ENCODE peak calls at places on chromosomes 11 and 22, in ten cellular contexts. O is KG1; X is NCI-H748 treated with DMSO at 0.1 percent for 48 hours; R is right lobe of liver; K is mucosa of gallbladder; H is anterior cingulate cortex; S is progenitor cell of endocrine pancreas; N is stimulated activated effector memory CD8-positive, alpha-beta T cell treated with anti-CD3 and anti-CD28 coated beads, Interleukin-12 subunit alpha, Interleukin-12 subunit beta, amount 100 ng/mL, for 72 hours; C is adipocyte; L is CD4-positive, alpha-beta T cell. Z is an unnamed sample.
A peak's percentile ranks its signal among the peaks of the same experiment; 100 is the strongest.

GRCh38 chr22:24494535-24495364 is at the start of gene UPB1:
- DNase-seq in L (no peak), N (no peak), X (no peak), K (no peak), R (peak; percentile 99), S (no peak), O (no peak), H (no peak), C (no peak), Z (no peak)

GRCh38 chr11:16778286-16778685 is 39.8 kb downstream of the C11orf58 start:
- DNase-seq in L (no peak), O (no peak), H (no peak), N (no peak), R (no peak), S (no peak), K (no peak), C (no peak), X (no peak), Z (no peak)

GRCh38 chr11:45930031-45930794 is 7.8 kb downstream of the LARGE2 start:
- DNase-seq in X (peak; percentile 56), S (no peak), O (no peak), N (no peak), R (peak; percentile 60), L (peak; percentile 35), K (peak; percentile 35), C (no peak), H (no peak), Z (no peak)

GRCh38 chr11:92180226-92180625 is 44.4 kb upstream of the FAT3 start:
- DNase-seq in R (no peak), L (no peak), O (no peak), X (no peak), H (no peak), S (no peak), K (no peak), C (no peak), N (no peak), Z (no peak)

GRCh38 chr11:114479331-114479730 is 40.1 kb downstream of the REXO2 start:
- DNase-seq in R (no peak), N (no peak), H (no peak), L (no peak), K (no peak), X (no peak), S (no peak), C (no peak), O (no peak), Z (no peak)

GRCh38 chr22:20745177-20745576 is 28.7 kb upstream of the SERPIND1 start:
- DNase-seq in H (no peak), L (no peak), C (no peak), K (no peak), S (no peak), O (no peak), N (no peak), X (no peak), R (peak; percentile 15), Z (no peak)

GRCh38 chr22:37186228-37186996 is 1.6 kb downstream of the C1QTNF6 start:
- DNase-seq in C (peak; percentile 64), O (no peak), H (no peak), L (no peak), R (peak; percentile 42), X (no peak), S (no peak), K (no peak), N (peak; percentile 83), Z (no peak)

GRCh38 chr22:37218771-37219411 is 6.6 kb upstream of the SSTR3 start:
- DNase-seq in O (no peak), L (peak; percentile 73), R (no peak), S (no peak), X (no peak), H (no peak), C (no peak), N (no peak), K (no peak), Z (no peak)

GRCh38 chr11:61567286-61568061 is 13.4 kb downstream of the SYT7 start:
- DNase-seq in C (peak; percentile 84), N (peak; percentile 79), S (peak; percentile 90), K (peak; percentile 82), R (peak; percentile 77), O (peak; percentile 88), L (peak; percentile 63), X (no peak), H (peak; percentile 10), Z (peak; percentile 91)

GRCh38 chr11:29260939-29261705 is 755.7 kb downstream of the KCNA4 start:
- DNase-seq in O (no peak), C (no peak), L (no peak), S (no peak), H (no peak), X (no peak), N (no peak), K (peak; percentile 25), R (no peak), Z (no peak)

GRCh38 chr11:96199563-96200025 is 143.4 kb downstream of the MAML2 start:
- DNase-seq in H (no peak), K (peak; percentile 52), S (no peak), R (no peak), X (no peak), C (peak; percentile 33), L (peak; percentile 29), O (no peak), N (peak; percentile 72), Z (no peak)

GRCh38 chr11:31761636-31762035 is 49.5 kb downstream of the PAX6 start:
- DNase-seq in R (no peak), H (no peak), N (no peak), S (no peak), O (no peak), K (no peak), C (no peak), X (no peak), L (no peak), Z (no peak)

GRCh38 chr11:67445515-67445914 is 2.2 kb upstream of the CORO1B start:
- DNase-seq in K (no peak), X (no peak), S (no peak), L (no peak), O (no peak), R (no peak), N (no peak), H (no peak), C (no peak), Z (no peak)

GRCh38 chr11:14542384-14542783 is 22.2 kb upstream of the PSMA1 start:
- DNase-seq in S (no peak), L (no peak), O (no peak), C (no peak), K (no peak), N (no peak), X (peak; percentile 90), H (no peak), R (no peak), Z (no peak)

GRCh38 chr22:23686416-23687024 is 4.3 kb upstream of the RGL4 start:
- DNase-seq in R (no peak), S (no peak), L (no peak), X (no peak), O (no peak), N (no peak), H (no peak), C (no peak), K (no peak), Z (no peak)

Z was measured in neuronal stem cell.